ENCODE peak calls at places on chromosomes 5 and 9, in four cellular contexts. O is GM10248, L is nephron progenitor cell, J is endodermal cell. Y is an unnamed sample.

GRCh38 chr5:150653145-150653761 is 7.8 kb upstream of the MYOZ3 start:
- DNase-seq in O (no peak), L (no peak), J (peak; percentile 46), Y (no peak)

GRCh38 chr5:114988096-114988495 is 181.6 kb downstream of the TRIM36 start:
- DNase-seq in O (no peak), L (no peak), J (no peak), Y (no peak)

GRCh38 chr5:127040779-127041520 is 10.6 kb upstream of the MARCHF3 start:
- DNase-seq in O (no peak), L (no peak), J (peak; percentile 84), Y (peak; percentile 13)

GRCh38 chr9:16515207-16515606 is 355.3 kb downstream of the BNC2 start:
- DNase-seq in O (no peak), L (peak; percentile 39), J (peak; percentile 73), Y (no peak)

GRCh38 chr5:106397700-106398099 is 1273.0 kb downstream of the EFNA5 start:
- DNase-seq in O (no peak), L (no peak), J (no peak), Y (peak; percentile 64)

GRCh38 chr9:128689820-128690683 is 1.0 kb downstream of the SET start:
- DNase-seq in O (peak; percentile 77), L (peak; percentile 46), J (peak; percentile 82), Y (no peak)

GRCh38 chr9:28435456-28435855 is 862.2 kb upstream of the C9orf72 start:
- DNase-seq in O (no peak), L (no peak), J (no peak), Y (no peak)

GRCh38 chr5:155807884-155808576 is 518.9 kb upstream of the SGCD start:
- DNase-seq in O (no peak), L (no peak), J (no peak), Y (no peak)

GRCh38 chr5:95809414-95809960 is 13.0 kb downstream of the GLRX start:
- DNase-seq in O (no peak), L (no peak), J (peak; percentile 47), Y (peak; percentile 37)

GRCh38 chr5:81268797-81269196 is 32.6 kb upstream of the ZCCHC9 start:
- DNase-seq in O (no peak), L (no peak), J (no peak), Y (peak; percentile 91)

GRCh38 chr5:154117050-154117449 is 73.5 kb upstream of the GALNT10 start:
- DNase-seq in O (no peak), L (no peak), J (peak; percentile 73), Y (no peak)

GRCh38 chr5:157930710-157931109 is 71.8 kb upstream of the CLINT1 start:
- DNase-seq in O (no peak), L (no peak), J (no peak), Y (no peak)

GRCh38 chr5:96256795-96257470 is 176.1 kb downstream of the PCSK1 start:
- DNase-seq in O (no peak), L (peak; percentile 12), J (no peak), Y (peak; percentile 97)

GRCh38 chr5:138148811-138149210 is 9.6 kb upstream of the NME5 start:
- DNase-seq in O (no peak), L (no peak), J (no peak), Y (peak; percentile 61)

GRCh38 chr9:127488946-127489345 is 37.6 kb downstream of the LRSAM1 start:
- DNase-seq in O (no peak), L (no peak), J (no peak), Y (no peak)

GRCh38 chr9:91090132-91090410 is 271.6 kb downstream of the AUH start:
- DNase-seq in O (no peak), L (no peak), J (no peak), Y (no peak)

GRCh38 chr9:110058304-110058953 is 149.5 kb downstream of the C9orf152 start:
- DNase-seq in O (peak; percentile 53), L (peak; percentile 33), J (peak; percentile 90), Y (peak; percentile 61)

GRCh38 chr9:134174526-134175290 is 10.3 kb upstream of the RNU6ATAC start:
- DNase-seq in O (no peak), L (no peak), J (no peak), Y (no peak)

GRCh38 chr9:113310538-113310937 is 7.4 kb upstream of the RNF183 start:
- DNase-seq in O (no peak), L (no peak), J (no peak), Y (peak; percentile 10)

GRCh38 chr5:131514316-131515275 is 120.4 kb downstream of the RAPGEF6 start:
- DNase-seq in O (peak; percentile 17), L (no peak), J (no peak), Y (peak; percentile 23)
- TF ChIP-seq CTCF in O (no peak), L (no peak), J (no peak), Y (no peak)

DNA sequence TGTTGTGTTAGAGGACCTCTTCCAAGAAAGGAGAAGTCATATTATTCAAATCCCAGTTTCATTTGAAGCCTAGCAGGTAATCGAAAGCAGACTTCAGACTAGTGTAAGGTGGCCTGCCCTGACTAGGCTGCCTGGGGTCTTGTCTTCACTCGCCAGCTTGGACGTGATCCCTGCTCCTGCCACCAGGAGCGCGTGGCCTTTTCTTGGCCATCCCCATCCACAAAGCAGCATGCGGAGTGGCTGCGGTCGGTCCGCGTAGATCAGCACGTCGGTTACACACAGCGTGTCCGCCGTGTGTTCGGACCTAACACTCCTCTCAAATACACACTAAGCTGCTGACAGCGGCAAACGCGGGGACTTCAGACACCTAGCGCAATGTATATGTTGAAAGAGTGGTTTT is 37.3 kb downstream of the CFAP77 start:
- DNase-seq in O (no peak), L (peak; percentile 67), J (peak; percentile 91), Y (no peak)
- TF ChIP-seq CTCF in O (no peak), L (peak; percentile 61), J (peak; percentile 81), Y (peak; percentile 16)

GRCh38 chr5:144102361-144102760 is 68.1 kb downstream of the YIPF5 start:
- DNase-seq in O (no peak), L (no peak), J (no peak), Y (no peak)
- TF ChIP-seq CTCF in O (no peak), L (no peak), J (no peak), Y (no peak)

GRCh38 chr5:99032234-99033013 is 103.6 kb upstream of the CHD1 start:
- DNase-seq in O (peak; percentile 36), L (peak; percentile 27), J (peak; percentile 84), Y (peak; percentile 90)
- TF ChIP-seq CTCF in O (peak; percentile 70), L (peak; percentile 49), J (peak; percentile 88), Y (peak; percentile 80)

DNA sequence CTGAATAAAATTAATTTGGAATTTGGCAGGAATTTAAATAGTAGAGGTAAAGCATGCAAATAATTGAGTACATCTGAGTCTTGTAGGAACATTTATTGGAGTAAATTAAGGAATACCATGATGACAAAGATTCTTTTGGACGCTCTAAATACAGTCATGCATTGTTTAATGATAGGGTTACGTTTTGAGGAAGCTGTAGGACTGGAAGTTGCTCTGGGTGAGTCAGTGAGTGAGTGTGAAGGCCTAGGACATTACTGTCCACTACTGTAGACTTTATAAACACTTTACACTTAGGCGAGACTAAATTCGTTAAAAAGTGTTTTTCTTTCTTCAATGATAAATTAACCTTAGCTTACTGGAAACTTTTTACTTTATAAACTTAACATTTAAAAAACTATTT is 113.0 kb downstream of the FAM170A start:
- DNase-seq in O (no peak), L (no peak), J (no peak), Y (no peak)
- TF ChIP-seq CTCF in O (no peak), L (no peak), J (no peak), Y (no peak)

GRCh38 chr9:87446527-87446926 is 51.1 kb upstream of the DAPK1 start:
- DNase-seq in O (no peak), L (no peak), J (no peak), Y (no peak)
- TF ChIP-seq CTCF in O (no peak), L (no peak), J (no peak), Y (no peak)